ENCODE peak calls at places on chromosome 1, in eight cellular contexts. E is right lobe of liver, K is GM12865, G is stomach, Y is neural crest cell, L is cardiac muscle cell, C is spleen, V is A549. M is an unnamed sample.

GRCh38 chr1:245855846-245856730 is 651.0 kb downstream of the SMYD3 start:
- DNase-seq in E (no peak), C (no peak), V (no peak), L (no peak), K (no peak), G (no peak), Y (no peak), M (no peak)

GRCh38 chr1:226702318-226702956 is 36.6 kb downstream of the ITPKB start:
- DNase-seq in Y (no peak), E (no peak), L (peak; percentile 75), G (no peak), V (no peak), C (no peak), K (no peak), M (no peak)

GRCh38 chr1:48560114-48560513 is 88.1 kb upstream of the SPATA6 start:
- DNase-seq in L (no peak), K (no peak), G (no peak), V (no peak), Y (no peak), C (no peak), E (no peak), M (no peak)

GRCh38 chr1:160747717-160748116 is 8.7 kb downstream of the SLAMF7 start:
- DNase-seq in E (no peak), K (no peak), Y (no peak), L (no peak), G (no peak), C (no peak), V (no peak), M (no peak)

GRCh38 chr1:228036701-228037231 is 30.0 kb downstream of the WNT3A start:
- DNase-seq in L (no peak), E (no peak), V (no peak), K (no peak), C (peak; percentile 37), G (no peak), Y (no peak), M (no peak)

GRCh38 chr1:5740865-5741860 is 251.1 kb downstream of the NPHP4 start:
- DNase-seq in V (no peak), K (no peak), C (peak; percentile 54), G (no peak), Y (no peak), L (no peak), E (no peak), M (no peak)

GRCh38 chr1:236759252-236759859 is 35.7 kb upstream of the MTR start:
- DNase-seq in V (peak; percentile 26), E (no peak), Y (peak; percentile 6), L (peak; percentile 65), G (no peak), C (no peak), K (peak; percentile 58), M (no peak)

GRCh38 chr1:29239142-29239541 is 2.8 kb downstream of the PTPRU start:
- DNase-seq in E (no peak), G (no peak), C (no peak), Y (no peak), L (no peak), K (no peak), V (no peak), M (no peak)

GRCh38 chr1:116569776-116570357 is 959 bp downstream of the CD58 start:
- DNase-seq in Y (no peak), G (peak; percentile 58), L (peak; percentile 20), V (no peak), K (peak; percentile 83), C (peak; percentile 91), E (peak; percentile 70), M (no peak)

DNA sequence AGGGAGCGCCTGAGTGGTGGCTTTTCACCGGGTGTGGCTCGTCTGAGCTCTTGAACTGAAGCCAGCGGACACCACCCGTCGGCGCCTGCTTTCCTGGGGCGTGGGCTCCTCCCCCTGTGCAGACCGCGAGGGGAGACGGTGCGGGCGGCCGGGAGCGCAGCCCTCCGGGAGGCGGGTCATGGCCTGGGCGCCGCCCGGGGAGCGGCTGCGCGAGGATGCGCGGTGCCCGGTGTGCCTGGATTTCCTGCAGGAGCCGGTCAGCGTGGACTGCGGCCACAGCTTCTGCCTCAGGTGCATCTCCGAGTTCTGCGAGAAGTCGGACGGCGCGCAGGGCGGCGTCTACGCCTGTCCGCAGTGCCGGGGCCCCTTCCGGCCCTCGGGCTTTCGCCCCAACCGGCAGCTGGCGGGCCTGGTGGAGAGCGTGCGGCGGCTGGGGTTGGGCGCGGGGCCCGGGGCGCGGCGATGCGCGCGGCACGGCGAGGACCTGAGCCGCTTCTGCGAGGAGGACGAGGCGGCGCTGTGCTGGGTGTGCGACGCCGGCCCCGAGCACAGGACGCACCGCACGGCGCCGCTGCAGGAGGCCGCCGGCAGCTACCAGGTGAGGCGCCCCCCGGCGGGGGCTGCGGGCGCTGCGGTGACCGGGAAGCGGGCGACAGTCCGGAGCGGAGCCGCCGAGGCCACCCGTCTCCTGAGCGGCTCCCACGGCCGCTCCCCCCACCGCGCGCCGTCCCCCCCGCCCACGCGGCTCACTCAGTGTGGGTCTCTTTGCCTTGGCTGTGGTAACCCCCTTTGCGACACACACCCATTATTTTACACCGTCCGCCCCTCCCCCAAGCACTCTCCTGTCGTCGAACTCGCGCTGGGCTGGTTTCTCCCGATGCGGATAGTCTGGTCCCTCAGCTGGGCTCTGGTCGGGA is at the start of gene TRIM58:
- DNase-seq in L (no peak), K (no peak), V (no peak), Y (peak; percentile 38), E (no peak), G (peak; percentile 69), C (peak; percentile 80), M (no peak)
- TF ChIP-seq CTCF in L (no peak), K (no peak), V (no peak), Y (peak; percentile 57), E (no peak), G (no peak), C (peak; percentile 12), M (no peak)

GRCh38 chr1:36211841-36212240 is 12.4 kb upstream of the THRAP3 start:
- DNase-seq in E (no peak), G (no peak), L (no peak), K (no peak), V (no peak), Y (no peak), C (no peak), M (no peak)

GRCh38 chr1:36222481-36223372 is 1.5 kb upstream of the THRAP3 start:
- DNase-seq in E (no peak), C (peak; percentile 76), G (peak; percentile 18), V (no peak), L (no peak), Y (no peak), K (no peak), M (no peak)

GRCh38 chr1:36212782-36213181 is 11.5 kb upstream of the THRAP3 start:
- DNase-seq in V (no peak), C (no peak), E (no peak), G (no peak), L (no peak), Y (no peak), K (no peak), M (no peak)

GRCh38 chr1:36223373-36223995 is 759 bp upstream of the THRAP3 start:
- DNase-seq in Y (no peak), G (no peak), L (peak; percentile 72), E (no peak), C (no peak), V (peak; percentile 33), K (peak; percentile 85), M (no peak)

DNA sequence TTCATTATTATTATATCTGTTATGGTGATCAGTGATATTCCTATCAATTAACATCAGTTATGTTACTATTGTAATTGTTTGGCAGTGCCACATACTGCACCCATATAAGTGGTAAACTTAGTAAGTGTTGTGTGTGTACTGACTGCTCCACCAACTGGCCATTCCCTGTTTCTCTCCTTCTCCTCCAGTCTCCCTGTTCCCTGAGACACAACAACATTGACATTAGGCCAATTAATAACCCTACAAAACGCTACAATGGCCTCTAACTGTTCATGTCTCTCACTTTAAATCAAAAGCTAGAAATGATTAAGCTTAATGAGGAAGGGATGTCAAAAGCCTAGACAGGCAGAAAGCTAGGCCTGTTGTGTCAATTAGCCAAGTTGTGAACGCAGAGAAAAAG is 6.6 kb upstream of the THRAP3 start:
- DNase-seq in V (no peak), C (no peak), Y (no peak), G (no peak), K (no peak), E (no peak), L (peak; percentile 71), M (no peak)
- TF ChIP-seq CTCF in V (peak; percentile 42), C (no peak), Y (no peak), G (no peak), K (no peak), E (peak; percentile 27), L (peak; percentile 44), M (no peak)

GRCh38 chr1:82795503-82796149 is 994.9 kb downstream of the ADGRL2 start:
- DNase-seq in C (no peak), G (no peak), L (no peak), V (no peak), E (no peak), K (no peak), Y (no peak), M (no peak)
- TF ChIP-seq CTCF in C (no peak), G (no peak), L (no peak), V (no peak), E (no peak), K (peak; percentile 10), Y (peak; percentile 50), M (no peak)

GRCh38 chr1:113714606-113715269 is 44.5 kb downstream of the PHTF1 start:
- DNase-seq in G (no peak), L (no peak), E (no peak), K (no peak), C (no peak), Y (no peak), V (no peak), M (no peak)
- TF ChIP-seq CTCF in G (no peak), L (no peak), E (no peak), K (no peak), C (no peak), Y (no peak), V (no peak), M (no peak)

DNA sequence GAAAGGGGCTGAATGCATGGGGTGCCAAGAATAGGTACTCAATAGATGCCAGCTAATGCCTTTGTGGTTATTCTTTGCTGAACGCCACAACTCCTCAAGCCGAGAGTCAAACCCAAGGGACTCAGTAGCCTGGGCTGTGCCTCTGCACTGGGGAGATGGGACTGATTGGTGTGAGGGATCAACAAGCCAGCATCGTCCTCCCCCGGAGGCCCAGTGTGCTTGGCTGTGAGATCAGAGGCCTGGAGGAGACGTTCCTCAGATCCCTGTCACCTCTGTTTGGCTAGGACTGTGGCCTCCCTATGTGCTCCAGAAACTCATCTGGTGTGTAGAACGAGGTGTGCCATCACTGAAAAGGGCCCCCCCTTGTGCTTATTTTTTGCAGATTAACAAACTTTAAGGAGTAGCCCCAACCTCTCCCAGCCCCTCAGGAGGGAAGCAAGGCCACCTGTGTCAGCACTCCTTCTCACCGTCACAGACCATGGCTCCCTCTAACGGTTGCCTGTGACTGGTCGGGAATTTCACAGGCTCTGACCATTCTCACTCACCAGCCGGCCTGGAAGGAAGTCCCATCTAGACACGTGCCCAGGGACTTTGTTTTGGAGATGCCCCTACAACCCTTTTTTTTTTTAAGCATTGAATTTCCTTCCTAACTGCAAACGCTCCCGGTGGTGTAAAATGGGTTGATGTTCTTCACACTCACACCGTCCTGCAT is 194.0 kb upstream of the VAMP3 start:
- DNase-seq in V (peak; percentile 12), G (no peak), Y (no peak), L (peak; percentile 24), K (no peak), C (peak; percentile 56), E (peak; percentile 60), M (no peak)
- TF ChIP-seq CTCF in V (no peak), G (no peak), Y (peak; percentile 20), L (peak; percentile 48), K (no peak), C (no peak), E (peak; percentile 40), M (no peak)

M was measured in omental fat pad.